ENCODE peak calls at places on chromosome 16, in four cellular contexts. C is MCF 10A, R is mesothelial cell of epicardium, V is Calu3. S is an unnamed sample.

GRCh38 chr16:66824006-66824405 is 6.8 kb downstream of the NAE1 start:
- DNase-seq in C (no peak), R (no peak), V (no peak), S (no peak)

GRCh38 chr16:47311738-47312505 is 148.9 kb downstream of the ITFG1 start:
- DNase-seq in C (peak), R (no peak), V (peak), S (peak)

GRCh38 chr16:88792078-88792550 is 7.1 kb upstream of the PIEZO1 start:
- DNase-seq in C (no peak), R (no peak), V (no peak), S (no peak)

GRCh38 chr16:49641250-49641649 is 214.7 kb downstream of the ZNF423 start:
- DNase-seq in C (no peak), R (no peak), V (no peak), S (no peak)

GRCh38 chr16:57617604-57618111 is 10.8 kb upstream of the ADGRG1 start:
- DNase-seq in C (no peak), R (peak), V (no peak), S (peak)

GRCh38 chr16:66538910-66539309 is 11.0 kb downstream of the TK2 start:
- DNase-seq in C (no peak), R (no peak), V (no peak), S (no peak)

GRCh38 chr16:3950343-3951193 is 70.1 kb upstream of the CREBBP start:
- DNase-seq in C (peak), R (peak), V (peak), S (no peak)

GRCh38 chr16:13953501-13953900 is 33.5 kb downstream of the ERCC4 start:
- DNase-seq in C (no peak), R (no peak), V (no peak), S (no peak)

S was measured in H1.